ENCODE peak calls at places on chromosomes 7 and 10, in nine cellular contexts. H is HT-29; A is stimulated activated CD8-positive, alpha-beta memory T cell treated with anti-CD3 and anti-CD28 coated beads, Interleukin-7, amount 100 ng/mL, for 1 hour; U is activated CD8-positive, alpha-beta memory T cell treated with anti-CD3 and anti-CD28 coated beads, Interleukin-2, amount 50 U/mL, for 4 hours; G is HuH-7; Q is kidney tubule cell; N is GM23338; P is NCI-H1092 treated with DMSO at 0.1 percent for 48 hours; X is midbrain. B is an unnamed sample.

GRCh38 chr7:117259626-117260025 is 63.2 kb downstream of the WNT2 start:
- DNase-seq in H (no peak), A (no peak), U (no peak), G (no peak), Q (no peak), N (no peak), P (no peak), X (no peak), B (no peak)

GRCh38 chr10:104255244-104255981 is 721 bp downstream of the GSTO1 start:
- DNase-seq in H (peak; percentile 58), A (no peak), U (no peak), G (no peak), Q (peak; percentile 81), N (peak; percentile 50), P (no peak), X (peak; percentile 59), B (peak; percentile 68)

GRCh38 chr7:676972-677385 is 49.5 kb upstream of the DNAAF5 start:
- DNase-seq in H (no peak), A (no peak), U (no peak), G (no peak), Q (no peak), N (no peak), P (no peak), X (no peak), B (no peak)

GRCh38 chr7:122975341-122975740 is 20.2 kb downstream of the TAS2R16 start:
- DNase-seq in H (no peak), A (no peak), U (no peak), G (no peak), Q (peak; percentile 69), N (no peak), P (no peak), X (no peak), B (no peak)

GRCh38 chr10:33333260-33334169 is 952 bp downstream of the NRP1 start:
- DNase-seq in H (peak; percentile 57), A (no peak), U (no peak), G (peak; percentile 43), Q (peak; percentile 68), N (no peak), P (no peak), X (no peak), B (no peak)

GRCh38 chr7:47492720-47493119 is 89.2 kb downstream of the TNS3 start:
- DNase-seq in H (no peak), A (no peak), U (no peak), G (no peak), Q (no peak), N (no peak), P (peak; percentile 53), X (no peak), B (no peak)

GRCh38 chr10:99266383-99266782 is 30.7 kb upstream of the HPSE2 start:
- DNase-seq in H (no peak), A (no peak), U (no peak), G (no peak), Q (no peak), N (no peak), P (peak; percentile 1), X (no peak), B (no peak)

GRCh38 chr7:16801111-16801542 is 3.7 kb downstream of the AGR2 start:
- DNase-seq in H (peak; percentile 85), A (no peak), U (no peak), G (peak; percentile 64), Q (peak; percentile 85), N (peak; percentile 63), P (peak; percentile 60), X (peak; percentile 17), B (peak; percentile 9)

GRCh38 chr7:156234192-156234591 is 406.4 kb upstream of the RNF32 start:
- DNase-seq in H (no peak), A (no peak), U (no peak), G (no peak), Q (no peak), N (no peak), P (no peak), X (no peak), B (no peak)

GRCh38 chr10:127145173-127145572 is 51.2 kb downstream of the INSYN2A start:
- DNase-seq in H (no peak), A (no peak), U (no peak), G (no peak), Q (peak; percentile 93), N (no peak), P (no peak), X (no peak), B (no peak)

GRCh38 chr10:78045237-78045636 is 11.6 kb downstream of the RPS24 start:
- DNase-seq in H (no peak), A (no peak), U (no peak), G (no peak), Q (no peak), N (peak; percentile 50), P (no peak), X (no peak), B (peak; percentile 34)

GRCh38 chr10:78900715-78901430 is 167.9 kb upstream of the ZMIZ1 start:
- DNase-seq in H (no peak), A (no peak), U (no peak), G (no peak), Q (no peak), N (no peak), P (no peak), X (no peak), B (no peak)

GRCh38 chr10:89744021-89744420 is 42.6 kb downstream of the KIF20B start:
- DNase-seq in H (no peak), A (no peak), U (no peak), G (no peak), Q (peak; percentile 48), N (no peak), P (no peak), X (no peak), B (no peak)

GRCh38 chr7:75915416-75916156 is 631 bp downstream of the POR start:
- DNase-seq in H (peak; percentile 43), A (no peak), U (peak; percentile 16), G (no peak), Q (peak; percentile 22), N (peak; percentile 64), P (peak; percentile 36), X (peak; percentile 21), B (no peak)

GRCh38 chr7:44216521-44217030 is 15.8 kb downstream of the YKT6 start:
- DNase-seq in H (no peak), A (no peak), U (no peak), G (no peak), Q (no peak), N (no peak), P (no peak), X (no peak), B (no peak)

GRCh38 chr10:25059990-25060389 is 43.6 kb downstream of the THNSL1 start:
- DNase-seq in H (peak; percentile 67), A (no peak), U (no peak), G (peak; percentile 61), Q (peak; percentile 87), N (peak; percentile 15), P (no peak), X (no peak), B (no peak)

GRCh38 chr10:17453377-17454091 is 861 bp downstream of the ST8SIA6 start:
- DNase-seq in H (no peak), A (no peak), U (peak; percentile 35), G (peak; percentile 73), Q (peak; percentile 33), N (peak; percentile 82), P (peak; percentile 1), X (no peak), B (no peak)

GRCh38 chr10:5199398-5199797 is 2.8 kb downstream of the AKR1C4 start:
- DNase-seq in H (no peak), A (no peak), U (no peak), G (no peak), Q (peak; percentile 7), N (peak; percentile 44), P (no peak), X (no peak), B (no peak)

GRCh38 chr10:113300628-113301027 is 252.2 kb upstream of the HABP2 start:
- DNase-seq in H (no peak), A (no peak), U (no peak), G (no peak), Q (no peak), N (no peak), P (no peak), X (no peak), B (no peak)

GRCh38 chr7:69654381-69654780 is 56.1 kb downstream of the AUTS2 start:
- DNase-seq in H (no peak), A (no peak), U (no peak), G (no peak), Q (no peak), N (no peak), P (peak; percentile 93), X (no peak), B (no peak)

GRCh38 chr7:43586251-43586900 is 3.5 kb downstream of the STK17A start:
- DNase-seq in H (peak; percentile 36), A (no peak), U (no peak), G (no peak), Q (peak; percentile 85), N (no peak), P (no peak), X (no peak), B (no peak)

GRCh38 chr7:117171106-117171505 is 151.8 kb downstream of the WNT2 start:
- DNase-seq in H (peak; percentile 49), A (no peak), U (no peak), G (peak; percentile 18), Q (no peak), N (peak; percentile 59), P (no peak), X (no peak), B (no peak)

GRCh38 chr10:124740374-124741280 is 3.6 kb downstream of the FAM53B start:
- DNase-seq in H (no peak), A (no peak), U (no peak), G (no peak), Q (peak; percentile 52), N (peak; percentile 46), P (no peak), X (peak; percentile 77), B (peak; percentile 87)

GRCh38 chr10:75238182-75239180 is 2.7 kb upstream of the COMTD1 start:
- DNase-seq in H (no peak), A (no peak), U (no peak), G (no peak), Q (no peak), N (peak; percentile 54), P (no peak), X (no peak), B (no peak)

GRCh38 chr10:7192831-7193348 is 217.9 kb downstream of the SFMBT2 start:
- DNase-seq in H (no peak), A (peak; percentile 4), U (peak; percentile 69), G (no peak), Q (no peak), N (no peak), P (no peak), X (no peak), B (no peak)

GRCh38 chr7:49001610-49002033 is 77.3 kb downstream of the CDC14C start:
- DNase-seq in H (peak; percentile 74), A (no peak), U (no peak), G (peak; percentile 10), Q (peak; percentile 65), N (peak; percentile 91), P (no peak), X (no peak), B (peak; percentile 1)

GRCh38 chr7:77799078-77799964 is 748 bp downstream of the PHTF2 start:
- DNase-seq in H (peak; percentile 61), A (no peak), U (peak; percentile 32), G (peak; percentile 5), Q (peak; percentile 38), N (peak; percentile 56), P (peak; percentile 67), X (peak; percentile 13), B (peak; percentile 46)

GRCh38 chr10:63703113-63703670 is 182.0 kb downstream of the REEP3 start:
- DNase-seq in H (no peak), A (no peak), U (no peak), G (no peak), Q (peak; percentile 44), N (peak; percentile 15), P (peak; percentile 72), X (peak; percentile 12), B (peak; percentile 70)